ENCODE peak calls at places on chromosomes 6 and 20, in four cellular contexts. Y, U, W and F are unnamed samples.
A peak's percentile ranks its signal among the peaks of the same experiment; 100 is the strongest.

GRCh38 chr6:32627831-32628230 is 9.4 kb upstream of the HLA-DQA1 start:
- DNase-seq in Y (no peak), U (no peak), W (no peak), F (no peak)

GRCh38 chr20:7744411-7744810 is 195.8 kb downstream of the HAO1 start:
- DNase-seq in U (no peak), W (no peak), Y (peak; percentile 31), F (no peak)

GRCh38 chr6:30828027-30828962 is 56.0 kb upstream of the DDR1 start:
- DNase-seq in W (peak; percentile 94), U (peak; percentile 85), Y (peak; percentile 84), F (peak; percentile 93)

GRCh38 chr6:52020961-52021570 is 66.3 kb downstream of the PKHD1 start:
- DNase-seq in U (peak; percentile 36), W (peak; percentile 38), Y (peak; percentile 10), F (no peak)

GRCh38 chr20:64250027-64250426 is 5.5 kb upstream of the PCMTD2 start:
- DNase-seq in U (no peak), W (no peak), Y (no peak), F (no peak)

GRCh38 chr6:155599571-155599970 is 143.9 kb upstream of the NOX3 start:
- DNase-seq in U (no peak), W (no peak), Y (no peak), F (no peak)

GRCh38 chr6:100176321-100176950 is 182.4 kb upstream of the MCHR2 start:
- DNase-seq in W (peak; percentile 58), Y (peak; percentile 44), U (peak; percentile 14), F (no peak)

GRCh38 chr6:114419175-114419574 is 76.4 kb upstream of the HS3ST5 start:
- DNase-seq in U (peak; percentile 52), W (no peak), Y (no peak), F (no peak)

GRCh38 chr20:33237989-33238388 is 2.2 kb downstream of the BPIFA1 start:
- DNase-seq in W (no peak), Y (no peak), U (no peak), F (no peak)

GRCh38 chr6:42068872-42069522 is 18.7 kb downstream of the TAF8 start:
- DNase-seq in U (no peak), W (no peak), Y (no peak), F (no peak)

GRCh38 chr6:140427842-140428241 is 1053.4 kb upstream of the CITED2 start:
- DNase-seq in U (peak; percentile 20), W (peak; percentile 10), Y (peak; percentile 19), F (no peak)

GRCh38 chr20:63112491-63113219 is 103.3 kb downstream of the YTHDF1 start:
- DNase-seq in U (no peak), Y (no peak), W (no peak), F (no peak)

GRCh38 chr6:129795261-129795660 is 65.9 kb downstream of the TMEM244 start:
- DNase-seq in W (no peak), Y (peak; percentile 9), U (no peak), F (no peak)

GRCh38 chr20:42886801-42887200 is 302.9 kb downstream of the PTPRT start:
- DNase-seq in W (no peak), Y (no peak), U (no peak), F (no peak)

GRCh38 chr6:137970368-137970767 is 103.3 kb downstream of the TNFAIP3 start:
- DNase-seq in Y (no peak), W (peak; percentile 74), U (no peak), F (no peak)

DNA sequence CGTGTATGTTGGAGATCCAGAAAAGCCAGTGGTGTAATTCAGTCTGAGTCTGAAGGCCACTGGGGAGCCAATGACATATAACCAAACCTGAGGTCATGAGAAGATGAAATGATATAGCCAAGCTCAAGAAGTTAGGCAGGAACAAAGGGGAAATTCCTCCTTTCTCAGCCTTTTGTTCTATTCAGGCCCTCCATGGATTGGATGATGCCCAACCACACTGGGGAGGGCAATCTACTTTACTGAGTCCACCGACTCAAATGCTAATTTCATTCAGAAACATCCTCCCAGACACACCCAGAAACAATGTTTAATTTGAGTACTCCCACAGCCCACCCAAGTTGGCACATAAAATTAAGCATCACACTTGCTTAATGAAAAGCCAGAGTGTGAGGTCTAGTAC is 183.6 kb downstream of the GJA1 start:
- DNase-seq in U (no peak), Y (no peak), W (no peak), F (peak; percentile 47)
- TF ChIP-seq PHF8 in U (no peak), Y (no peak), W (no peak), F (no peak)

GRCh38 chr6:15499125-15499524 is 163.7 kb downstream of the DTNBP1 start:
- DNase-seq in Y (no peak), U (no peak), W (no peak), F (no peak)

GRCh38 chr6:15499591-15499990 is 163.2 kb downstream of the DTNBP1 start:
- DNase-seq in U (no peak), Y (no peak), W (no peak), F (no peak)

GRCh38 chr6:15496345-15497131 is 166.3 kb downstream of the DTNBP1 start:
- DNase-seq in W (no peak), Y (no peak), U (no peak), F (no peak)

GRCh38 chr6:15500078-15500740 is 162.6 kb downstream of the DTNBP1 start:
- DNase-seq in U (no peak), W (no peak), Y (no peak), F (no peak)

GRCh38 chr6:15498640-15499039 is 164.2 kb downstream of the DTNBP1 start:
- DNase-seq in Y (no peak), U (no peak), W (peak; percentile 31), F (no peak)
- TF ChIP-seq JUN in Y (no peak), U (no peak), W (no peak), F (no peak)

GRCh38 chr6:131368077-131368911 is 204.7 kb upstream of the ARG1 start:
- DNase-seq in U (no peak), Y (peak; percentile 3), W (no peak), F (no peak)
- TF ChIP-seq PHF8 in U (no peak), Y (no peak), W (no peak), F (no peak)

GRCh38 chr20:53706511-53707031 is 112.9 kb upstream of the ZNF217 start:
- DNase-seq in W (no peak), U (no peak), Y (no peak), F (no peak)
- TF ChIP-seq JUN in W (no peak), U (no peak), Y (no peak), F (no peak)

GRCh38 chr6:169707772-169708171 is 5.8 kb downstream of the C6orf120 start:
- DNase-seq in Y (no peak), U (no peak), W (peak; percentile 35), F (no peak)

GRCh38 chr6:169701953-169702639 is at the start of the genes C6orf120 and WDR27:
- DNase-seq in U (peak; percentile 96), W (peak; percentile 99), Y (peak; percentile 94), F (peak; percentile 96)

GRCh38 chr6:169700296-169700695 is 1.5 kb downstream of the WDR27 start:
- DNase-seq in Y (no peak), W (no peak), U (no peak), F (no peak)

GRCh38 chr6:169701218-169701952 is 444 bp downstream of the WDR27 start:
- DNase-seq in Y (no peak), W (peak; percentile 59), U (no peak), F (no peak)

DNA sequence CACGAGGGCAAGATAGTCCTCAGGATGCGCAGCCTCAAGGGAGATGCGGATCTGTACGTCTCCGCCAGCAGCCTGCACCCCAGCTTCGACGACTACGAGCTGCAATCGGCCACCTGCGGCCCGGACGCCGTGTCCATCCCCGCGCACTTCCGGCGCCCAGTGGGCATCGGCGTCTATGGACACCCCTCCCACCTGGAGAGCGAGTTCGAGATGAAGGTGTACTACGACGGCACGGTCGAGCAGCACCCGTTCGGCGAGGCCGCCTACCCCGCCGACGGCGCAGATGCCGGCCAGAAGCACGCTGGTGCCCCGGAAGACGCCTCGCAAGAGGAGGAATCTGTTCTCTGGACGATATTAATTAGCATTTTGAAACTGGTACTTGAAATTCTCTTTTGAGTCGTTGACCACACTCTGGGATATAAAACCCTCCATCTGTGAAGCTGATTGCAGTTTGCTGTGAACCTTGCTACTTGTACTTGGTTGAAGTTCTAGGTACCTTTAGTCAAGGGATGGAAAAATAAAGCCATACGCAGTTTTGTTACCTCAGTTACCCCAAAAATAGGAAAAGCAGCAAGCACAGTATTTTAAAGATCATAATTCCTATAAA is 817 bp downstream of the C6orf120 start:
- DNase-seq in U (peak; percentile 36), W (peak; percentile 60), Y (no peak), F (no peak)
- TF ChIP-seq PHF8 in U (peak; percentile 33), W (no peak), Y (no peak), F (peak; percentile 50)

DNA sequence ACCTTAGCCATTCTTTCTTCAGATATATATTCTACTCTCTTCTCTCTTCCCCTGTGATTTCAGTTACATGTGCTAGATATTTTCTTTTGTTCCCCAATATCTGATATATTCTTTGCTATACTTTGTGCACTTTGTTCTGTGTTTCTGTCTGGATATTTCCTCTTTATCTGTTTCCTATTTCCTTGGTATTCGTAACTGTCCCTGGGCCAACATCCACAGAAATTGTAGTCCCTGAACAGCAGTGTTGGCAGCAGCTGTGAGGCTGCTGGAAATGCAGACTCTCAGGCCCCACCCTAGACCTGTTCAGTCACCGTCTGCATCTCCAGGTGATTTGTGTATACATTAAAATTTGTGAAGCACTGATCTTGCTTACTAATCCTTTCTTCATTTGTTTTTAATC is 522.9 kb upstream of the SOX4 start:
- DNase-seq in W (no peak), Y (no peak), U (no peak), F (no peak)
- TF ChIP-seq JUN in W (no peak), Y (no peak), U (no peak), F (no peak)

GRCh38 chr20:59721386-59721785 is 117.0 kb downstream of the PHACTR3 start:
- DNase-seq in Y (no peak), W (no peak), U (no peak), F (no peak)
- TF ChIP-seq PHF8 in Y (no peak), W (no peak), U (no peak), F (no peak)